ENCODE peak calls at places on chromosomes 12 and 14, in five cellular contexts. G is mammary epithelial cell, E is neural crest cell, Y is tibial artery, V is tibial nerve. D is an unnamed sample.

GRCh38 chr14:90608925-90609324 is 207.3 kb downstream of the TTC7B start:
- DNase-seq in Y (no peak), E (no peak), V (no peak), G (no peak), D (no peak)

GRCh38 chr12:25553083-25553482 is at the start of gene LMNTD1:
- DNase-seq in V (no peak), E (no peak), Y (no peak), G (peak; percentile 60), D (peak; percentile 26)

GRCh38 chr14:104434214-104435076 is 145.1 kb upstream of the C14orf180 start:
- DNase-seq in E (no peak), G (no peak), V (no peak), Y (no peak), D (no peak)

GRCh38 chr14:105087963-105088811 is 23.0 kb upstream of the GPR132 start:
- DNase-seq in E (peak; percentile 50), Y (no peak), G (peak; percentile 64), V (no peak), D (peak; percentile 90)

GRCh38 chr14:79082883-79083282 is 912.7 kb downstream of the NRXN3 start:
- DNase-seq in V (no peak), Y (no peak), G (no peak), E (no peak), D (no peak)

GRCh38 chr14:100622708-100623485 is 35.7 kb upstream of the BEGAIN start:
- DNase-seq in Y (no peak), V (no peak), G (no peak), E (no peak), D (no peak)

GRCh38 chr12:13668880-13669279 is 312.5 kb downstream of the GRIN2B start:
- DNase-seq in G (no peak), V (no peak), E (no peak), Y (no peak), D (no peak)

GRCh38 chr12:75177997-75178396 is 31.6 kb downstream of the KCNC2 start:
- DNase-seq in E (no peak), V (no peak), G (peak; percentile 96), Y (no peak), D (peak; percentile 97)

GRCh38 chr12:3988519-3989217 is 115.5 kb upstream of the PARP11 start:
- DNase-seq in E (no peak), G (no peak), V (no peak), Y (no peak), D (no peak)

GRCh38 chr12:117986705-117987469 is 18.1 kb upstream of the KSR2 start:
- DNase-seq in G (peak; percentile 90), E (no peak), Y (no peak), V (no peak), D (peak; percentile 54)

GRCh38 chr12:76199808-76200207 is 115.3 kb upstream of the NAP1L1 start:
- DNase-seq in E (no peak), G (peak; percentile 11), Y (no peak), V (no peak), D (peak; percentile 27)

GRCh38 chr12:66516133-66516532 is 162.7 kb downstream of the GRIP1 start:
- DNase-seq in Y (no peak), G (peak; percentile 51), V (no peak), E (no peak), D (no peak)

GRCh38 chr14:96104469-96105057 is 65.4 kb downstream of the C14orf132 start:
- DNase-seq in E (no peak), G (peak; percentile 98), Y (peak; percentile 90), V (peak; percentile 92), D (peak; percentile 97)

GRCh38 chr12:104602901-104603300 is 146.2 kb downstream of the CHST11 start:
- DNase-seq in Y (no peak), V (no peak), E (no peak), G (peak; percentile 82), D (peak; percentile 83)

GRCh38 chr14:104801284-104802119 is 601 bp downstream of the ZBTB42 start:
- DNase-seq in G (no peak), Y (no peak), E (no peak), V (no peak), D (no peak)

GRCh38 chr14:79924583-79924982 is 286.7 kb downstream of the DIO2 start:
- DNase-seq in G (no peak), Y (no peak), V (no peak), E (no peak), D (no peak)

GRCh38 chr14:32509632-32510187 is 180.6 kb downstream of the AKAP6 start:
- DNase-seq in E (no peak), Y (peak; percentile 74), G (peak; percentile 93), V (peak; percentile 15), D (peak; percentile 94)

GRCh38 chr14:33210304-33210703 is 271.6 kb downstream of the NPAS3 start:
- DNase-seq in G (no peak), Y (no peak), E (peak; percentile 33), V (no peak), D (peak; percentile 38)

GRCh38 chr14:87334997-87335675 is 657.8 kb downstream of the GALC start:
- DNase-seq in E (no peak), G (peak; percentile 8), V (no peak), Y (no peak), D (peak; percentile 40)

GRCh38 chr12:3999904-4000303 is 126.7 kb upstream of the PARP11 start:
- DNase-seq in Y (no peak), V (no peak), G (no peak), E (no peak), D (no peak)

GRCh38 chr14:90398315-90398811 is 1.5 kb downstream of the CALM1 start:
- DNase-seq in E (peak; percentile 37), G (no peak), V (peak; percentile 18), Y (peak; percentile 32), D (peak; percentile 34)

GRCh38 chr12:14138495-14138894 is 157.1 kb upstream of the GRIN2B start:
- DNase-seq in V (no peak), E (peak; percentile 8), Y (no peak), G (no peak), D (peak; percentile 1)

GRCh38 chr12:105064564-105065222 is 19.6 kb downstream of the ALDH1L2 start:
- DNase-seq in V (no peak), G (no peak), Y (no peak), E (no peak), D (no peak)

GRCh38 chr12:78448692-78449091 is 415.9 kb upstream of the SYT1 start:
- DNase-seq in Y (no peak), G (no peak), E (no peak), V (no peak), D (no peak)

GRCh38 chr14:69010632-69011031 is 31.5 kb upstream of the ACTN1 start:
- DNase-seq in Y (no peak), G (peak; percentile 31), E (no peak), V (no peak), D (peak; percentile 63)

GRCh38 chr14:32372154-32372553 is 43.1 kb downstream of the AKAP6 start:
- DNase-seq in E (no peak), Y (no peak), V (no peak), G (peak; percentile 93), D (peak; percentile 59)

GRCh38 chr12:95547522-95548055 is 3.7 kb downstream of the USP44 start:
- DNase-seq in Y (no peak), E (no peak), G (no peak), V (peak; percentile 61), D (no peak)

GRCh38 chr12:112456029-112456428 is 37.3 kb downstream of the PTPN11 start:
- DNase-seq in Y (no peak), E (no peak), V (no peak), G (no peak), D (no peak)

GRCh38 chr12:124554429-124555029 is 12.9 kb downstream of the NCOR2 start:
- DNase-seq in V (no peak), Y (no peak), G (no peak), E (no peak), D (no peak)

GRCh38 chr12:8692573-8692972 is 5.2 kb upstream of the RIMKLB start:
- DNase-seq in G (peak; percentile 23), E (peak; percentile 25), V (peak; percentile 48), Y (peak; percentile 37), D (no peak)

GRCh38 chr14:56416213-56416612 is 163.4 kb upstream of the TMEM260 start:
- DNase-seq in G (no peak), E (no peak), Y (no peak), V (no peak), D (no peak)

GRCh38 chr12:111777345-111778045 is 10.8 kb downstream of the ALDH2 start:
- DNase-seq in E (no peak), V (no peak), Y (peak; percentile 49), G (no peak), D (no peak)

GRCh38 chr14:70809238-70810214 is at the start of gene MAP3K9:
- DNase-seq in G (peak; percentile 99), V (no peak), Y (peak; percentile 58), E (peak; percentile 85), D (peak; percentile 99)

DNA sequence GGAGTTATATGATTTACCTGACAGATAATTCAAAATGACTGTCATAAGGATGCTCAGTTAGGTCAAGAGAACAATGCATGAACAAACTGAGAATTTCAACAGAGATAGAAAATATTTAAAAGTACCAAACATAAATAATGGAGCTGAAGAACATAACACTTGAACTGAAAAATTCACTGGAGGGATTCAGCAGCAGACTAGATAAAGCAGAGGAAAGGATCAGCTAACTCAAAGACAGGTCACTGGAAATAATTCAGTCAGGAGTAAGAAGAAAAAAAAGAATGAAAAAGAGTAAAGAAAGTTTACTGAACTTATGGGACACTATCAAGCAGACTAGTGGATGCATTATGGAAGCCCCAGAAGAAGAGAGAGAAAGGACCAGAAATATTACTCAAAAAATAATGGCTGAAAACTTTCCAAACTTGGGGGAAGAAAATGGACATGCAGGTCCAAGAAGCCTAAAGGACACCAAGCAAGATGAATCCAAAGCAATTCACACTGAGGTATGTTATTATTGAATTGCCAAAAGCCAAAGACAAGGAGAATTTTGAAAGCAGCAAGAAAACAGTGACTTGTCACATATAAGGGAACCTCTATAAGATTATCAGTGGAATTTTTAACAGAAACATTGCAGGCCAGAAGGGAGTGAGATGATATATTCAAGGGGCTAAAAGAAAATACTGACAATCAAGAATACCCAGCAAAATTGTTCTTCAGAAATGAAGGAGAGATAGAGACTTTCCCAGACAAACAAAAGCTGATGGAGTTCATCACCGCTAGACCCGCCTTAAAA is 78.7 kb downstream of the GCH1 start:
- DNase-seq in Y (no peak), E (no peak), V (no peak), G (no peak), D (no peak)
- TF ChIP-seq CTCF in Y (no peak), E (no peak), V (no peak), G (no peak), D (no peak)

GRCh38 chr14:89015016-89015415 is 190.6 kb downstream of the TTC8 start:
- DNase-seq in V (no peak), G (no peak), Y (no peak), E (no peak), D (peak; percentile 25)
- TF ChIP-seq CTCF in V (no peak), G (peak; percentile 7), Y (no peak), E (peak; percentile 14), D (no peak)

GRCh38 chr12:106682594-106683234 is 91.8 kb upstream of the RIC8B start:
- DNase-seq in V (no peak), E (no peak), Y (no peak), G (peak; percentile 10), D (peak; percentile 28)
- TF ChIP-seq CTCF in V (no peak), E (peak; percentile 19), Y (no peak), G (peak; percentile 30), D (no peak)

GRCh38 chr12:69284131-69284530 is 44.8 kb downstream of the CPSF6 start:
- DNase-seq in Y (peak; percentile 69), G (peak; percentile 60), V (peak; percentile 55), E (peak; percentile 40), D (peak; percentile 80)
- TF ChIP-seq CTCF in Y (no peak), G (no peak), V (no peak), E (peak; percentile 44), D (no peak)

GRCh38 chr12:17278946-17279345 is 673.0 kb upstream of the LMO3 start:
- DNase-seq in E (no peak), G (no peak), Y (no peak), V (no peak), D (peak; percentile 8)
- TF ChIP-seq CTCF in E (peak; percentile 71), G (no peak), Y (no peak), V (no peak), D (no peak)